ENCODE peak calls at places on chromosomes 3 and 15, in eight cellular contexts. L is tibial nerve, A is PC-3, O is suprapubic skin, E is MM.1S, R is cardiac muscle cell, D is heart left ventricle, U is ovary. H is an unnamed sample.

GRCh38 chr3:52685285-52685704 is 418 bp downstream of the PBRM1 start:
- DNase-seq in L (peak; percentile 45), A (peak; percentile 83), O (peak; percentile 85), E (peak; percentile 92), R (no peak), D (peak; percentile 89), U (no peak), H (peak; percentile 12)

GRCh38 chr3:7144696-7145308 is 283.9 kb downstream of the GRM7 start:
- DNase-seq in L (no peak), A (peak; percentile 23), O (no peak), E (peak; percentile 9), R (peak; percentile 0), D (no peak), U (no peak), H (no peak)

GRCh38 chr3:53155763-53156162 is 5.2 kb upstream of the PRKCD start:
- DNase-seq in L (no peak), A (peak; percentile 93), O (no peak), E (no peak), R (no peak), D (no peak), U (no peak), H (no peak)

GRCh38 chr3:48711727-48712126 is 5.3 kb downstream of the IP6K2 start:
- DNase-seq in L (no peak), A (no peak), O (no peak), E (no peak), R (no peak), D (no peak), U (no peak), H (no peak)

GRCh38 chr3:149026718-149027117 is 35.4 kb downstream of the GYG1 start:
- DNase-seq in L (no peak), A (no peak), O (no peak), E (no peak), R (no peak), D (no peak), U (no peak), H (no peak)

GRCh38 chr3:49535971-49536874 is 18.1 kb upstream of the BSN start:
- DNase-seq in L (no peak), A (no peak), O (no peak), E (no peak), R (no peak), D (no peak), U (no peak), H (no peak)

GRCh38 chr15:59595434-59595915 is 16.1 kb upstream of the GCNT3 start:
- DNase-seq in L (no peak), A (no peak), O (no peak), E (no peak), R (no peak), D (no peak), U (no peak), H (no peak)

GRCh38 chr15:51108933-51109550 is 14.3 kb upstream of the TNFAIP8L3 start:
- DNase-seq in L (no peak), A (peak; percentile 13), O (no peak), E (no peak), R (peak; percentile 63), D (no peak), U (no peak), H (peak; percentile 49)

GRCh38 chr15:98663045-98663444 is 14.7 kb downstream of the IGF1R start:
- DNase-seq in L (no peak), A (no peak), O (no peak), E (no peak), R (no peak), D (no peak), U (no peak), H (no peak)

GRCh38 chr15:47388299-47388698 is 329.0 kb upstream of the SEMA6D start:
- DNase-seq in L (no peak), A (peak; percentile 48), O (no peak), E (no peak), R (no peak), D (no peak), U (no peak), H (no peak)

GRCh38 chr3:30873667-30874066 is 20.8 kb downstream of the GADL1 start:
- DNase-seq in L (no peak), A (no peak), O (no peak), E (no peak), R (no peak), D (no peak), U (no peak), H (no peak)

GRCh38 chr3:147838650-147839049 is 429.5 kb downstream of the ZIC1 start:
- DNase-seq in L (no peak), A (peak; percentile 18), O (no peak), E (no peak), R (peak; percentile 44), D (no peak), U (no peak), H (no peak)

GRCh38 chr3:161475905-161476304 is 20.7 kb upstream of the OTOL1 start:
- DNase-seq in L (no peak), A (peak; percentile 77), O (no peak), E (no peak), R (no peak), D (no peak), U (no peak), H (no peak)

GRCh38 chr3:63654246-63654645 is 1.8 kb downstream of the SNTN start:
- DNase-seq in L (no peak), A (no peak), O (no peak), E (no peak), R (no peak), D (no peak), U (no peak), H (no peak)

GRCh38 chr15:90039996-90040395 is 38.9 kb downstream of the ZNF710 start:
- DNase-seq in L (no peak), A (no peak), O (no peak), E (no peak), R (no peak), D (peak; percentile 55), U (no peak), H (no peak)

GRCh38 chr15:82900511-82900910 is 52.0 kb downstream of the HOMER2 start:
- DNase-seq in L (no peak), A (no peak), O (no peak), E (no peak), R (no peak), D (no peak), U (no peak), H (no peak)

GRCh38 chr15:39587291-39587909 is 6.5 kb downstream of the THBS1 start:
- DNase-seq in L (no peak), A (no peak), O (no peak), E (no peak), R (peak; percentile 55), D (no peak), U (no peak), H (no peak)

GRCh38 chr15:67196672-67197363 is 57.6 kb downstream of the AAGAB start:
- DNase-seq in L (no peak), A (no peak), O (no peak), E (no peak), R (peak; percentile 66), D (no peak), U (no peak), H (no peak)

GRCh38 chr15:29101491-29101890 is 168.1 kb downstream of the NSMCE3 start:
- DNase-seq in L (no peak), A (no peak), O (no peak), E (no peak), R (no peak), D (no peak), U (no peak), H (no peak)

GRCh38 chr15:62873203-62873602 is 169.3 kb upstream of the TPM1 start:
- DNase-seq in L (no peak), A (no peak), O (no peak), E (no peak), R (no peak), D (no peak), U (no peak), H (no peak)

GRCh38 chr3:84772841-84773240 is 185.9 kb upstream of the CADM2 start:
- DNase-seq in L (no peak), A (peak; percentile 47), O (no peak), E (no peak), R (no peak), D (no peak), U (no peak), H (no peak)

GRCh38 chr3:71356272-71356671 is 227.3 kb downstream of the FOXP1 start:
- DNase-seq in L (no peak), A (no peak), O (no peak), E (no peak), R (no peak), D (no peak), U (no peak), H (no peak)

GRCh38 chr3:71360694-71361093 is 222.8 kb downstream of the FOXP1 start:
- DNase-seq in L (no peak), A (no peak), O (no peak), E (no peak), R (no peak), D (no peak), U (no peak), H (no peak)

GRCh38 chr3:71358243-71358642 is 225.3 kb downstream of the FOXP1 start:
- DNase-seq in L (no peak), A (no peak), O (no peak), E (no peak), R (no peak), D (no peak), U (no peak), H (no peak)

GRCh38 chr3:71361346-71361745 is 222.2 kb downstream of the FOXP1 start:
- DNase-seq in L (no peak), A (no peak), O (no peak), E (no peak), R (no peak), D (no peak), U (no peak), H (no peak)

DNA sequence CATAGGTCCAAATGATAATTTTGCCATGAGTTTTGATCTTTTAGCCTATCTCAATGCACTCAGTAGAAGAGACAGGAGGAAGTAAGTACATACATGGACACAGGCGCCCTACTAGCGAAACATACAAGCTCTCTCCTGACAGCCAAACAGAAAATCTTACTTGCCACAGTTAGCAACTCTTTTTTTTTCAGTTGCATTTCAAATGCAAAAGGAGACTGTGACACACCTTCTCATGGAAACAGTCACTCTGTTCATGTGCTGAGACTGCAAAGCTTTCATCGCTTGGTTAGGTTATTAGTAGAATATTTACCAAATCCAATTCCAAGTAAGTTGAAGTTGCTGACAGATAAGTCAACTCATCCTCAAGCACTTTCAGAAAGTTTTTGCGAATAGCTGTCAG is 223.4 kb downstream of the FOXP1 start:
- DNase-seq in L (no peak), A (no peak), O (no peak), E (no peak), R (no peak), D (no peak), U (no peak), H (no peak)
- H3K4me1 ChIP-seq in L (no peaks in the 10 kb centered on the region), A (no peaks in the 10 kb centered on the region), O (peaks cover 5% of the 10 kb centered on the region), E (peaks cover 7% of the 10 kb centered on the region), R (peaks cover 11% of the 10 kb centered on the region), D (peaks cover 4% of the 10 kb centered on the region), U (no peaks in the 10 kb centered on the region), H (no peaks in the 10 kb centered on the region)

GRCh38 chr3:122682016-122682374 is 1.4 kb downstream of the PARP14 start:
- DNase-seq in L (no peak), A (peak; percentile 43), O (no peak), E (no peak), R (no peak), D (no peak), U (no peak), H (no peak)
- H3K27ac ChIP-seq in L (peak overlapping the region; percentile 39), A (no peak overlapping the region), O (no peak overlapping the region), E (no peak overlapping the region), R (no peak overlapping the region), D (peak overlapping the region; percentile 76), U (no peak overlapping the region), H (no peak overlapping the region)

GRCh38 chr15:100844167-100844566 is 35.5 kb upstream of the ALDH1A3 start:
- DNase-seq in L (no peak), A (peak; percentile 33), O (no peak), E (no peak), R (no peak), D (no peak), U (no peak), H (no peak)
- H3K4me3 ChIP-seq in L (no peak overlapping the region), A (no peak overlapping the region), O (no peak overlapping the region), E (no peak overlapping the region), R (no peak overlapping the region), D (no peak overlapping the region), U (no peak overlapping the region), H (no peak overlapping the region)

GRCh38 chr3:12127366-12127765 is 31.3 kb downstream of the TIMP4 start:
- DNase-seq in L (no peak), A (no peak), O (no peak), E (no peak), R (no peak), D (no peak), U (no peak), H (no peak)
- H3K4me1 ChIP-seq in L (no peaks in the 10 kb centered on the region), A (no peaks in the 10 kb centered on the region), O (no peaks in the 10 kb centered on the region), E (no peaks in the 10 kb centered on the region), R (no peaks in the 10 kb centered on the region), D (no peaks in the 10 kb centered on the region), U (no peaks in the 10 kb centered on the region), H (no peaks in the 10 kb centered on the region)

H was measured in thoracic aorta.